ENCODE peak calls at places on chromosome 16, in eight cellular contexts. One of them, this sample, is unnamed.

GRCh38 chr16:67528222-67528869 is at the start of gene RIPOR1:
- DNase-seq in NCI-H1436: no peak
- DNase-seq in upper lobe of right lung: peak
- DNase-seq in GM03348: peak
- DNase-seq in SHP77 treated with DMSO at 0.1 percent for 48 hours: no peak
- DNase-seq in mesothelial cell of epicardium: peak
- DNase-seq in tibial artery: no peak
- DNase-seq in NCI-H748 treated with DMSO at 0.1 percent for 48 hours: no peak
- DNase-seq in this sample: peak

GRCh38 chr16:27475561-27475960 is 73.6 kb downstream of the IL21R start:
- DNase-seq in GM03348: peak
- DNase-seq in upper lobe of right lung: no peak
- DNase-seq in tibial artery: no peak
- DNase-seq in mesothelial cell of epicardium: no peak
- DNase-seq in NCI-H1436: no peak
- DNase-seq in SHP77 treated with DMSO at 0.1 percent for 48 hours: no peak
- DNase-seq in NCI-H748 treated with DMSO at 0.1 percent for 48 hours: no peak
- DNase-seq in this sample: no peak

GRCh38 chr16:49631521-49632041 is 224.3 kb downstream of the ZNF423 start:
- DNase-seq in SHP77 treated with DMSO at 0.1 percent for 48 hours: no peak
- DNase-seq in upper lobe of right lung: no peak
- DNase-seq in mesothelial cell of epicardium: no peak
- DNase-seq in tibial artery: no peak
- DNase-seq in NCI-H1436: no peak
- DNase-seq in NCI-H748 treated with DMSO at 0.1 percent for 48 hours: no peak
- DNase-seq in GM03348: peak
- DNase-seq in this sample: no peak

GRCh38 chr16:56424404-56424765 is 960 bp downstream of the AMFR start:
- DNase-seq in GM03348: no peak
- DNase-seq in NCI-H748 treated with DMSO at 0.1 percent for 48 hours: no peak
- DNase-seq in SHP77 treated with DMSO at 0.1 percent for 48 hours: no peak
- DNase-seq in NCI-H1436: no peak
- DNase-seq in upper lobe of right lung: no peak
- DNase-seq in mesothelial cell of epicardium: no peak
- DNase-seq in tibial artery: no peak
- DNase-seq in this sample: no peak

GRCh38 chr16:576823-577201 is 7.0 kb downstream of the PIGQ start:
- DNase-seq in NCI-H1436: no peak
- DNase-seq in tibial artery: no peak
- DNase-seq in mesothelial cell of epicardium: no peak
- DNase-seq in SHP77 treated with DMSO at 0.1 percent for 48 hours: no peak
- DNase-seq in upper lobe of right lung: no peak
- DNase-seq in NCI-H748 treated with DMSO at 0.1 percent for 48 hours: no peak
- DNase-seq in GM03348: no peak
- DNase-seq in this sample: no peak

GRCh38 chr16:11681526-11681925 is 13.3 kb downstream of the SNN start:
- DNase-seq in NCI-H748 treated with DMSO at 0.1 percent for 48 hours: no peak
- DNase-seq in SHP77 treated with DMSO at 0.1 percent for 48 hours: peak
- DNase-seq in NCI-H1436: no peak
- DNase-seq in GM03348: no peak
- DNase-seq in tibial artery: no peak
- DNase-seq in mesothelial cell of epicardium: no peak
- DNase-seq in upper lobe of right lung: peak
- DNase-seq in this sample: no peak

GRCh38 chr16:31471875-31472558 is at the start of gene TGFB1I1:
- DNase-seq in tibial artery: peak
- DNase-seq in upper lobe of right lung: no peak
- DNase-seq in NCI-H1436: no peak
- DNase-seq in NCI-H748 treated with DMSO at 0.1 percent for 48 hours: peak
- DNase-seq in mesothelial cell of epicardium: no peak
- DNase-seq in GM03348: peak
- DNase-seq in SHP77 treated with DMSO at 0.1 percent for 48 hours: no peak
- DNase-seq in this sample: peak

GRCh38 chr16:6864244-6864643 is 468.4 kb upstream of the RBFOX1 start:
- DNase-seq in NCI-H748 treated with DMSO at 0.1 percent for 48 hours: no peak
- DNase-seq in mesothelial cell of epicardium: no peak
- DNase-seq in upper lobe of right lung: no peak
- DNase-seq in NCI-H1436: no peak
- DNase-seq in GM03348: no peak
- DNase-seq in tibial artery: no peak
- DNase-seq in SHP77 treated with DMSO at 0.1 percent for 48 hours: no peak
- DNase-seq in this sample: no peak

GRCh38 chr16:69845181-69845580 is 83.0 kb downstream of the WWP2 start:
- DNase-seq in upper lobe of right lung: no peak
- DNase-seq in GM03348: no peak
- DNase-seq in SHP77 treated with DMSO at 0.1 percent for 48 hours: no peak
- DNase-seq in NCI-H1436: no peak
- DNase-seq in mesothelial cell of epicardium: no peak
- DNase-seq in tibial artery: no peak
- DNase-seq in NCI-H748 treated with DMSO at 0.1 percent for 48 hours: no peak
- DNase-seq in this sample: no peak

GRCh38 chr16:87658564-87659225 is 56.4 kb downstream of the JPH3 start:
- DNase-seq in tibial artery: no peak
- DNase-seq in NCI-H748 treated with DMSO at 0.1 percent for 48 hours: no peak
- DNase-seq in NCI-H1436: no peak
- DNase-seq in mesothelial cell of epicardium: no peak
- DNase-seq in SHP77 treated with DMSO at 0.1 percent for 48 hours: no peak
- DNase-seq in upper lobe of right lung: no peak
- DNase-seq in GM03348: no peak
- DNase-seq in this sample: no peak

GRCh38 chr16:745739-746138 is 4.9 kb upstream of the CIAO3 start:
- DNase-seq in upper lobe of right lung: peak
- DNase-seq in NCI-H1436: peak
- DNase-seq in GM03348: no peak
- DNase-seq in NCI-H748 treated with DMSO at 0.1 percent for 48 hours: no peak
- DNase-seq in SHP77 treated with DMSO at 0.1 percent for 48 hours: no peak
- DNase-seq in tibial artery: no peak
- DNase-seq in mesothelial cell of epicardium: no peak
- DNase-seq in this sample: no peak

GRCh38 chr16:81480856-81481821 is 36.5 kb downstream of the CMIP start:
- DNase-seq in GM03348: peak
- DNase-seq in NCI-H748 treated with DMSO at 0.1 percent for 48 hours: no peak
- DNase-seq in SHP77 treated with DMSO at 0.1 percent for 48 hours: no peak
- DNase-seq in mesothelial cell of epicardium: no peak
- DNase-seq in tibial artery: peak
- DNase-seq in NCI-H1436: no peak
- DNase-seq in upper lobe of right lung: peak
- DNase-seq in this sample: no peak

GRCh38 chr16:55571191-55571897 is 4.9 kb downstream of the CAPNS2 start:
- DNase-seq in NCI-H1436: no peak
- DNase-seq in GM03348: no peak
- DNase-seq in upper lobe of right lung: no peak
- DNase-seq in mesothelial cell of epicardium: no peak
- DNase-seq in SHP77 treated with DMSO at 0.1 percent for 48 hours: no peak
- DNase-seq in tibial artery: no peak
- DNase-seq in NCI-H748 treated with DMSO at 0.1 percent for 48 hours: no peak
- DNase-seq in this sample: no peak

GRCh38 chr16:13992322-13992721 is 72.4 kb downstream of the ERCC4 start:
- DNase-seq in tibial artery: no peak
- DNase-seq in mesothelial cell of epicardium: no peak
- DNase-seq in NCI-H1436: no peak
- DNase-seq in SHP77 treated with DMSO at 0.1 percent for 48 hours: no peak
- DNase-seq in NCI-H748 treated with DMSO at 0.1 percent for 48 hours: no peak
- DNase-seq in GM03348: no peak
- DNase-seq in upper lobe of right lung: no peak
- DNase-seq in this sample: no peak

GRCh38 chr16:67271446-67271845 is 7.9 kb upstream of the PLEKHG4 start:
- DNase-seq in NCI-H1436: no peak
- DNase-seq in SHP77 treated with DMSO at 0.1 percent for 48 hours: no peak
- DNase-seq in tibial artery: no peak
- DNase-seq in GM03348: no peak
- DNase-seq in mesothelial cell of epicardium: no peak
- DNase-seq in NCI-H748 treated with DMSO at 0.1 percent for 48 hours: no peak
- DNase-seq in upper lobe of right lung: no peak
- DNase-seq in this sample: no peak

GRCh38 chr16:53908731-53909130 is 204.8 kb downstream of the FTO start:
- DNase-seq in GM03348: no peak
- DNase-seq in tibial artery: no peak
- DNase-seq in NCI-H1436: no peak
- DNase-seq in SHP77 treated with DMSO at 0.1 percent for 48 hours: no peak
- DNase-seq in NCI-H748 treated with DMSO at 0.1 percent for 48 hours: no peak
- DNase-seq in mesothelial cell of epicardium: no peak
- DNase-seq in upper lobe of right lung: no peak
- DNase-seq in this sample: no peak

GRCh38 chr16:54287018-54287757 is 601 bp upstream of the IRX3 start:
- DNase-seq in mesothelial cell of epicardium: peak
- DNase-seq in NCI-H1436: no peak
- DNase-seq in GM03348: no peak
- DNase-seq in tibial artery: no peak
- DNase-seq in upper lobe of right lung: peak
- DNase-seq in NCI-H748 treated with DMSO at 0.1 percent for 48 hours: no peak
- DNase-seq in SHP77 treated with DMSO at 0.1 percent for 48 hours: no peak
- DNase-seq in this sample: no peak

GRCh38 chr16:85220125-85220839 is 108.0 kb upstream of the CIBAR2 start:
- DNase-seq in upper lobe of right lung: peak
- DNase-seq in NCI-H748 treated with DMSO at 0.1 percent for 48 hours: peak
- DNase-seq in NCI-H1436: peak
- DNase-seq in SHP77 treated with DMSO at 0.1 percent for 48 hours: peak
- DNase-seq in mesothelial cell of epicardium: peak
- DNase-seq in tibial artery: no peak
- DNase-seq in GM03348: peak
- DNase-seq in this sample: peak

GRCh38 chr16:24075929-24076716 is 180.0 kb upstream of the CACNG3 start:
- DNase-seq in upper lobe of right lung: no peak
- DNase-seq in GM03348: no peak
- DNase-seq in SHP77 treated with DMSO at 0.1 percent for 48 hours: no peak
- DNase-seq in tibial artery: no peak
- DNase-seq in NCI-H1436: peak
- DNase-seq in mesothelial cell of epicardium: no peak
- DNase-seq in NCI-H748 treated with DMSO at 0.1 percent for 48 hours: no peak
- DNase-seq in this sample: no peak

GRCh38 chr16:17467923-17468540 is 2.7 kb downstream of the XYLT1 start:
- DNase-seq in GM03348: peak
- DNase-seq in upper lobe of right lung: peak
- DNase-seq in SHP77 treated with DMSO at 0.1 percent for 48 hours: peak
- DNase-seq in tibial artery: peak
- DNase-seq in NCI-H748 treated with DMSO at 0.1 percent for 48 hours: peak
- DNase-seq in mesothelial cell of epicardium: peak
- DNase-seq in NCI-H1436: peak
- DNase-seq in this sample: peak

GRCh38 chr16:31079342-31079944 is 5.2 kb downstream of the ZNF646 start:
- DNase-seq in GM03348: no peak
- DNase-seq in SHP77 treated with DMSO at 0.1 percent for 48 hours: no peak
- DNase-seq in upper lobe of right lung: no peak
- DNase-seq in tibial artery: no peak
- DNase-seq in NCI-H1436: no peak
- DNase-seq in NCI-H748 treated with DMSO at 0.1 percent for 48 hours: no peak
- DNase-seq in mesothelial cell of epicardium: no peak
- DNase-seq in this sample: no peak

GRCh38 chr16:30414159-30414558 is 6.8 kb downstream of the ZNF771 start:
- DNase-seq in NCI-H1436: no peak
- DNase-seq in SHP77 treated with DMSO at 0.1 percent for 48 hours: no peak
- DNase-seq in NCI-H748 treated with DMSO at 0.1 percent for 48 hours: no peak
- DNase-seq in GM03348: no peak
- DNase-seq in upper lobe of right lung: no peak
- DNase-seq in tibial artery: no peak
- DNase-seq in mesothelial cell of epicardium: no peak
- DNase-seq in this sample: no peak

GRCh38 chr16:84836967-84837366 is 17.2 kb downstream of the CRISPLD2 start:
- DNase-seq in NCI-H748 treated with DMSO at 0.1 percent for 48 hours: no peak
- DNase-seq in upper lobe of right lung: no peak
- DNase-seq in SHP77 treated with DMSO at 0.1 percent for 48 hours: no peak
- DNase-seq in NCI-H1436: no peak
- DNase-seq in tibial artery: no peak
- DNase-seq in mesothelial cell of epicardium: no peak
- DNase-seq in GM03348: no peak
- DNase-seq in this sample: no peak

GRCh38 chr16:80671281-80671849 is 130.6 kb downstream of the DYNLRB2 start:
- DNase-seq in NCI-H1436: no peak
- DNase-seq in GM03348: no peak
- DNase-seq in tibial artery: no peak
- DNase-seq in mesothelial cell of epicardium: no peak
- DNase-seq in upper lobe of right lung: no peak
- DNase-seq in SHP77 treated with DMSO at 0.1 percent for 48 hours: no peak
- DNase-seq in NCI-H748 treated with DMSO at 0.1 percent for 48 hours: no peak
- DNase-seq in this sample: no peak

GRCh38 chr16:49638696-49639629 is 216.9 kb downstream of the ZNF423 start:
- DNase-seq in upper lobe of right lung: no peak
- DNase-seq in tibial artery: no peak
- DNase-seq in NCI-H1436: no peak
- DNase-seq in SHP77 treated with DMSO at 0.1 percent for 48 hours: no peak
- DNase-seq in NCI-H748 treated with DMSO at 0.1 percent for 48 hours: no peak
- DNase-seq in mesothelial cell of epicardium: no peak
- DNase-seq in GM03348: no peak
- DNase-seq in this sample: no peak